ENCODE peak calls at places on chromosome 7, in seven cellular contexts. H is neural progenitor cell, N is left lung, S is astrocyte, I is hepatocyte, K is spleen, W is heart left ventricle. U is an unnamed sample.
A peak's percentile ranks its signal among the peaks of the same experiment; 100 is the strongest.

GRCh38 chr7:12683678-12684077 is 3.8 kb upstream of the ARL4A start:
- DNase-seq in N (no peak), W (no peak), K (no peak), S (no peak), H (no peak), I (no peak), U (no peak)

GRCh38 chr7:118755067-118755625 is 530.6 kb downstream of the ANKRD7 start:
- DNase-seq in N (no peak), H (no peak), K (no peak), I (no peak), S (no peak), W (no peak), U (no peak)

GRCh38 chr7:44194069-44194468 is 4.8 kb upstream of the GCK start:
- DNase-seq in N (no peak), I (no peak), K (no peak), S (no peak), W (no peak), H (no peak), U (no peak)

GRCh38 chr7:140334341-140335057 is 63.8 kb downstream of the SLC37A3 start:
- DNase-seq in I (no peak), W (no peak), S (no peak), N (no peak), H (no peak), K (no peak), U (no peak)

GRCh38 chr7:80721880-80722595 is 83.6 kb downstream of the CD36 start:
- DNase-seq in H (peak; percentile 29), S (peak; percentile 88), N (peak; percentile 45), W (no peak), K (no peak), I (peak; percentile 50), U (no peak)

GRCh38 chr7:157276731-157277562 is 59.9 kb upstream of the DNAJB6 start:
- DNase-seq in K (peak; percentile 75), I (no peak), H (no peak), S (no peak), W (no peak), N (peak; percentile 40), U (no peak)

GRCh38 chr7:4786015-4786414 is 10.6 kb downstream of the AP5Z1 start:
- DNase-seq in N (no peak), I (no peak), K (peak; percentile 71), H (no peak), W (peak; percentile 59), S (no peak), U (no peak)

GRCh38 chr7:100832281-100832633 is 4.9 kb upstream of the EPHB4 start:
- DNase-seq in N (no peak), I (no peak), S (no peak), H (no peak), K (no peak), W (no peak), U (no peak)

GRCh38 chr7:33459340-33459751 is 330.0 kb downstream of the BBS9 start:
- DNase-seq in H (peak; percentile 70), N (no peak), S (peak; percentile 29), I (peak; percentile 46), K (no peak), W (no peak), U (no peak)

GRCh38 chr7:31327071-31327470 is 13.5 kb downstream of the NEUROD6 start:
- DNase-seq in I (peak; percentile 74), S (peak; percentile 66), H (no peak), K (no peak), N (no peak), W (no peak), U (no peak)

GRCh38 chr7:117248810-117249209 is 74.0 kb downstream of the WNT2 start:
- DNase-seq in N (no peak), I (peak; percentile 12), S (peak; percentile 25), K (no peak), W (no peak), H (no peak), U (no peak)

GRCh38 chr7:114026486-114027089 is 107.8 kb upstream of the PPP1R3A start:
- DNase-seq in W (no peak), I (peak; percentile 87), K (no peak), H (peak; percentile 82), N (no peak), S (peak; percentile 29), U (no peak)

GRCh38 chr7:88835147-88835728 is 39.7 kb upstream of the TEX47 start:
- DNase-seq in H (peak; percentile 49), W (no peak), I (peak; percentile 54), N (no peak), K (no peak), S (peak; percentile 2), U (no peak)

GRCh38 chr7:10571759-10572158 is 401.9 kb upstream of the PHF14 start:
- DNase-seq in W (no peak), K (no peak), I (no peak), S (no peak), H (no peak), N (no peak), U (no peak)

GRCh38 chr7:841943-842342 is 9.7 kb downstream of the SUN1 start:
- DNase-seq in H (no peak), I (no peak), N (no peak), S (no peak), W (no peak), K (peak; percentile 64), U (no peak)

GRCh38 chr7:157897686-157898085 is 560.9 kb downstream of the DNAJB6 start:
- DNase-seq in N (no peak), W (no peak), I (no peak), S (no peak), K (no peak), H (peak; percentile 26), U (no peak)

GRCh38 chr7:47153076-47153475 is 428.8 kb downstream of the TNS3 start:
- DNase-seq in S (peak; percentile 92), K (no peak), W (no peak), N (no peak), H (no peak), I (peak; percentile 70), U (peak; percentile 79)

GRCh38 chr7:59986-60675 is 132.2 kb upstream of the FAM20C start:
- DNase-seq in I (no peak), S (no peak), H (no peak), W (no peak), N (no peak), K (peak; percentile 41), U (no peak)

GRCh38 chr7:95776561-95777185 is 4.3 kb downstream of the DYNC1I1 start:
- DNase-seq in I (no peak), W (no peak), N (no peak), H (no peak), K (no peak), S (no peak), U (no peak)

GRCh38 chr7:123230603-123231002 is 30.8 kb upstream of the SLC13A1 start:
- DNase-seq in N (no peak), H (no peak), S (no peak), W (no peak), I (no peak), K (no peak), U (no peak)

GRCh38 chr7:25775570-25775969 is 376.4 kb upstream of the NFE2L3 start:
- DNase-seq in K (no peak), W (no peak), I (no peak), N (no peak), S (no peak), H (no peak), U (no peak)

GRCh38 chr7:30427296-30428080 is 51.1 kb downstream of the NOD1 start:
- DNase-seq in S (no peak), N (no peak), I (no peak), H (no peak), K (no peak), W (no peak), U (no peak)

GRCh38 chr7:93011351-93012294 is 106.2 kb downstream of the SAMD9 start:
- DNase-seq in W (no peak), H (no peak), N (no peak), K (no peak), S (peak; percentile 100), I (peak; percentile 16), U (no peak)

GRCh38 chr7:35555386-35555785 is 139.5 kb downstream of the HERPUD2 start:
- DNase-seq in I (no peak), W (no peak), H (no peak), K (no peak), S (no peak), N (no peak), U (no peak)
- H3K4me1 ChIP-seq in I (peaks cover 15% of the 10 kb centered on the region), W (no peaks in the 10 kb centered on the region), H (no peaks in the 10 kb centered on the region), K (no peaks in the 10 kb centered on the region), S (no peaks in the 10 kb centered on the region), N (peaks cover 8% of the 10 kb centered on the region), U (no peaks in the 10 kb centered on the region)

DNA sequence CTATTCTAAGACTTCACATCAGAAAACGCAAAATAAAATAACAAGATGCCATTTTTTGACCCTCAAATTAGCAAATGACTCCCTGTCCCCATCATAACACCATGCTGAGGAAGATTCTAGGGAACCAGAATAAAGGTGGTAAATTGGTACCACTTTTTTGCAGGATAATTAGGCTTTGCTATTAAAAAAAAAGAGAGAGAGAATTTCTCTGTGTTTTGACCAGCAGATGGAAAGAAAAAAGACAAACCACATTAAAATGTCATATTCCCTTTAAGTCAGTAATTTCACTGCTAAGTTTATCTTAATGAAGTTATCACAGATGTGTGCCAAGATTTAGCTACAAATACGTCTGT is 33.9 kb downstream of the PUS7 start:
- DNase-seq in N (no peak), K (no peak), W (no peak), I (no peak), S (no peak), H (no peak), U (no peak)
- TF ChIP-seq CTCF in N (no peak), K (no peak), W (no peak), I (no peak), S (no peak), H (no peak), U (no peak)

DNA sequence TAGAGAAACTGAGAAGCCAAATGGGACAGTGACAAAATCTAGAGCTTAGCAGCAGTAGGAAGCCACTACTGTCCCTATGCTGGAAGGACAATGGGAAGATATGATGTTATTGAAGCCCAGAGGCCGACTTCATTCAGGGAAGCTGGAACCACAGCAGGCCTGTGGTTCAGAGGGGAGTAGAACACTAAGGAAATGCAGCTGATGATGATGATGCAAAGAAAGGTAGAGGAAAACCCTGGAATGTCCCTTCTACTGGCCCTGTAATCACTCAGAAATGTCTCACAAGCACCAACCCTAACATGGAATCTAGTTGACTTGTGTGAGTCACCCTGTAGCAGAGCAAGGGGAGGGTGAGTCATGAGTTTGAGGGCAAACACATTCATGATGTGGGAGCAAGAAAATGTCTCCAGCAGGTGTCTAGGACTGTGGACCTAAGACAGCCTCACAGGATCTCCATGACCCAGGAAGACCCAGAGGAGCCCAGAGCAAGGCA is 37.1 kb upstream of the LRRC17 start:
- DNase-seq in I (peak; percentile 81), K (no peak), H (no peak), W (no peak), S (peak; percentile 100), N (peak; percentile 35), U (no peak)
- H3K4me1 ChIP-seq in I (peaks cover 8% of the 10 kb centered on the region), K (no peaks in the 10 kb centered on the region), H (no peaks in the 10 kb centered on the region), W (no peaks in the 10 kb centered on the region), S (peaks cover 47% of the 10 kb centered on the region), N (peaks cover 5% of the 10 kb centered on the region), U (no peaks in the 10 kb centered on the region)

DNA sequence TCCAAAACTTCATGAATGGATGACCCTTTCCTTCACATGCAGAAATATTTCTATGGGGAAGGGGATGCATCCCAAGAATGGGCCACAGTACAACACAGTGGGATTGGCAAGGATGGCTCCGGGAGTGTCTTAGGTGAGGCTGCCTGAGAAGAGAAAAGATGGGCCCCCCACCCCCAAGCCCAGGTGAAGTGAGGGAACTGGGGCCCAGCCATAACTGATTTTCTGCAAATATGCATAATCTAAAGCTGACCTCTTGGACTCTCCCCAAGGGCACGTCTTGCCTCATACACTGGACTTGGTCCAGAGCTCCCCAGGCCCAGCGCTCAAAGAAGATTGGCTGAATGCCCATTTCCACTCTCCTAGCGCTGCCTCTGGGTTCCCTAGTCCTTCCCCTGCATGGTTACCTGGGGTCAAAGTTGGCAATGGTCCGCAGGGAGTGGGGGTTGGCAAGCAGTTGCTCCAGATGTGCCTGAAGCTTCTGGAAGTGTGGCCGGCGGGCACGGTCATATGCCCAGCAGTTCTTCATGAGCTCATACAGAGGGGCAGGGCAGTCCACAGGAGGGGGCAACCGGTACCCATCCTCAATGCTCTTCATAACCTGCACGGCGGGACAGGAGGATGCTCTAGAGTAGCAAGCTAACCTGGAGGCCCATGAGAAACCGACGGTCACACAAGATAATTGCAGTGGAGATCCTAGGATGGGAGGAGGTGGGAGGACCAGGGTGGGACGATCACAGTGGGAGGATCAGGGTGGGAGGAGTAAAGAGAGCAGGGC is 12.3 kb downstream of the ZYX start:
- DNase-seq in I (peak; percentile 77), S (no peak), H (no peak), N (no peak), K (no peak), W (no peak), U (no peak)
- TF ChIP-seq CTCF in I (no peak), S (no peak), H (no peak), N (no peak), K (no peak), W (no peak), U (no peak)

U was measured in tibial nerve.